ENCODE peak calls at places on chromosome 11, in eight cellular contexts. Y, P, V, U, J, W, L and E are unnamed samples.

GRCh38 chr11:6099577-6099976 is 7.9 kb upstream of the OR56B4 start:
- DNase-seq in L (no peak), U (no peak), J (no peak), V (no peak), Y (no peak), P (no peak), W (no peak), E (no peak)

GRCh38 chr11:85827768-85828639 is 17.1 kb upstream of the SYTL2 start:
- DNase-seq in P (no peak), L (no peak), U (no peak), J (peak; percentile 58), V (no peak), W (no peak), Y (peak; percentile 89), E (no peak)

GRCh38 chr11:35617687-35618496 is at the start of gene FJX1:
- DNase-seq in P (no peak), L (peak; percentile 85), Y (peak; percentile 51), J (peak; percentile 87), V (peak; percentile 4), W (peak; percentile 82), U (peak; percentile 20), E (peak; percentile 18)

GRCh38 chr11:5123802-5124521 is 14.2 kb downstream of the OR52A5 start:
- DNase-seq in V (peak; percentile 6), W (no peak), Y (peak; percentile 9), P (no peak), L (peak; percentile 68), J (peak; percentile 74), U (peak; percentile 15), E (no peak)

GRCh38 chr11:8229299-8230177 is 34.1 kb downstream of the LMO1 start:
- DNase-seq in Y (no peak), W (no peak), L (no peak), J (peak; percentile 83), U (no peak), P (peak; percentile 44), V (no peak), E (no peak)

GRCh38 chr11:110373061-110373702 is 56.6 kb upstream of the FDX1 start:
- DNase-seq in J (peak; percentile 23), L (no peak), U (no peak), V (no peak), Y (peak; percentile 31), P (no peak), W (no peak), E (no peak)

GRCh38 chr11:114170226-114170625 is 110.7 kb downstream of the ZBTB16 start:
- DNase-seq in L (peak; percentile 41), U (no peak), Y (no peak), V (no peak), W (no peak), J (no peak), P (no peak), E (no peak)

GRCh38 chr11:50044647-50045046 is 12.0 kb downstream of the OR4C45 start:
- DNase-seq in W (no peak), U (no peak), L (no peak), Y (no peak), P (no peak), V (no peak), J (no peak), E (no peak)

GRCh38 chr11:3890806-3891205 is 35.3 kb downstream of the STIM1 start:
- DNase-seq in W (no peak), P (no peak), U (no peak), J (no peak), Y (no peak), L (no peak), V (no peak), E (no peak)

GRCh38 chr11:70838198-70838597 is 414.2 kb downstream of the SHANK2 start:
- DNase-seq in P (no peak), U (no peak), L (no peak), W (no peak), V (no peak), Y (no peak), J (no peak), E (no peak)

GRCh38 chr11:17673951-17674350 is 45.4 kb upstream of the MYOD1 start:
- DNase-seq in V (no peak), L (no peak), W (no peak), J (peak; percentile 17), Y (no peak), P (no peak), U (no peak), E (no peak)

GRCh38 chr11:27571151-27571840 is 64.7 kb upstream of the LIN7C start:
- DNase-seq in P (no peak), U (no peak), J (no peak), Y (peak; percentile 80), V (no peak), W (no peak), L (no peak), E (no peak)